ENCODE peak calls at places on chromosomes 5 and 9, in nine cellular contexts. W, Z, R, N, O, H, I, U and E are unnamed samples.

GRCh38 chr5:10745133-10745532 is 15.9 kb downstream of the DAP start:
- DNase-seq in U (no peak), W (no peak), H (no peak), O (no peak), R (no peak), Z (no peak), N (no peak), I (no peak), E (no peak)

GRCh38 chr5:135391123-135391868 is 7.7 kb downstream of the MACROH2A1 start:
- DNase-seq in Z (no peak), H (peak), R (no peak), I (no peak), O (no peak), U (no peak), W (no peak), N (no peak), E (no peak)

GRCh38 chr9:104286792-104287191 is 192.7 kb downstream of the SMC2 start:
- DNase-seq in Z (no peak), U (no peak), R (no peak), O (no peak), N (no peak), I (no peak), W (no peak), H (no peak), E (no peak)

GRCh38 chr5:73625905-73626811 is at the start of gene ARHGEF28:
- DNase-seq in W (peak), N (peak), I (peak), O (peak), H (no peak), R (peak), Z (peak), U (peak), E (peak)

GRCh38 chr5:115986358-115986757 is 24.1 kb downstream of the LVRN start:
- DNase-seq in Z (no peak), H (no peak), U (no peak), O (no peak), W (peak), I (no peak), R (no peak), N (no peak), E (no peak)

GRCh38 chr9:86958203-86958602 is 10.9 kb upstream of the GAS1 start:
- DNase-seq in N (no peak), H (no peak), I (no peak), O (no peak), R (no peak), Z (no peak), W (no peak), U (no peak), E (no peak)

GRCh38 chr9:88949961-88950340 is 41.3 kb upstream of the S1PR3 start:
- DNase-seq in O (no peak), N (no peak), R (no peak), U (no peak), H (peak), I (no peak), W (no peak), Z (no peak), E (no peak)

GRCh38 chr5:36739751-36740221 is 133.4 kb downstream of the SLC1A3 start:
- DNase-seq in N (peak), W (peak), R (no peak), U (peak), H (peak), Z (peak), I (peak), O (peak), E (peak)

GRCh38 chr5:115553082-115553481 is 8.5 kb upstream of the FEM1C start:
- DNase-seq in R (no peak), I (no peak), H (no peak), Z (no peak), O (no peak), U (no peak), W (no peak), N (no peak), E (no peak)

GRCh38 chr5:177957241-177957640 is 38.8 kb downstream of the PROP1 start:
- DNase-seq in R (no peak), W (no peak), U (no peak), H (no peak), I (no peak), O (no peak), Z (no peak), N (no peak), E (no peak)

GRCh38 chr9:91036826-91037510 is 235.3 kb downstream of the SYK start:
- DNase-seq in H (peak), U (no peak), O (peak), I (peak), W (peak), N (peak), R (peak), Z (peak), E (peak)

GRCh38 chr9:15485836-15486678 is 24.7 kb downstream of the PSIP1 start:
- DNase-seq in H (peak), R (no peak), O (no peak), Z (no peak), N (no peak), I (no peak), W (no peak), U (no peak), E (no peak)

GRCh38 chr9:115590016-115590415 is 472.1 kb upstream of the TNC start:
- DNase-seq in N (no peak), R (no peak), I (no peak), H (peak), Z (no peak), U (no peak), O (no peak), W (peak), E (no peak)

GRCh38 chr5:68834486-68834885 is 259.3 kb upstream of the SLC30A5 start:
- DNase-seq in R (no peak), W (no peak), I (no peak), U (no peak), Z (no peak), N (no peak), H (no peak), O (no peak), E (no peak)

GRCh38 chr9:90333226-90333625 is 309.4 kb downstream of the DIRAS2 start:
- DNase-seq in W (no peak), U (no peak), N (no peak), R (no peak), H (no peak), Z (no peak), O (no peak), I (no peak), E (no peak)

GRCh38 chr9:7802666-7803065 is 3.1 kb upstream of the DMAC1 start:
- DNase-seq in H (no peak), I (no peak), W (no peak), O (no peak), Z (no peak), R (no peak), U (no peak), N (no peak), E (no peak)

GRCh38 chr9:16901589-16901988 is 31.1 kb upstream of the BNC2 start:
- DNase-seq in O (no peak), W (no peak), N (no peak), I (no peak), U (no peak), Z (no peak), H (no peak), R (no peak), E (no peak)

GRCh38 chr5:71830626-71831539 is 111.8 kb downstream of the CARTPT start:
- DNase-seq in U (no peak), I (no peak), O (no peak), W (peak), R (peak), Z (no peak), H (peak), N (no peak), E (no peak)

GRCh38 chr9:73133921-73134407 is 17.7 kb upstream of the ANXA1 start:
- DNase-seq in U (peak), I (no peak), Z (no peak), N (no peak), R (no peak), O (no peak), H (no peak), W (peak), E (peak)

GRCh38 chr5:143416411-143416810 is 12.9 kb upstream of the NR3C1 start:
- DNase-seq in U (no peak), H (no peak), Z (no peak), I (no peak), O (no peak), N (no peak), W (no peak), R (no peak), E (no peak)

GRCh38 chr9:34809504-34810186 is 99.7 kb upstream of the CCL21 start:
- DNase-seq in R (no peak), U (no peak), H (peak), W (no peak), Z (peak), O (peak), N (peak), I (no peak), E (peak)

GRCh38 chr5:141343242-141343952 is at the start of gene PCDHGA3:
- DNase-seq in U (peak), W (no peak), N (no peak), I (no peak), H (peak), Z (no peak), R (no peak), O (no peak), E (peak)

GRCh38 chr5:141342773-141343172 is 856 bp upstream of the PCDHGA3 start:
- DNase-seq in H (no peak), I (no peak), R (no peak), W (no peak), U (no peak), Z (no peak), N (no peak), O (no peak), E (no peak)

GRCh38 chr5:141343953-141344463 is 379 bp downstream of the PCDHGA3 start:
- DNase-seq in W (no peak), Z (no peak), O (no peak), H (no peak), U (no peak), N (no peak), I (no peak), R (no peak), E (no peak)

GRCh38 chr5:141338538-141339306 is at the start of gene PCDHGA2:
- DNase-seq in W (no peak), H (peak), N (no peak), R (no peak), Z (no peak), I (no peak), O (no peak), U (peak), E (peak)
- TF ChIP-seq CTCF in W (no peak), H (peak), N (peak), R (no peak), Z (peak), I (no peak), O (no peak), U (peak), E (peak)

GRCh38 chr5:84249918-84250635 is 134.6 kb downstream of the EDIL3 start:
- DNase-seq in U (no peak), H (peak), W (no peak), R (no peak), O (peak), I (no peak), N (no peak), Z (no peak), E (no peak)
- TF ChIP-seq CTCF in U (no peak), H (peak), W (no peak), R (no peak), O (no peak), I (no peak), N (no peak), Z (no peak), E (no peak)

GRCh38 chr5:147234825-147235635 is at the start of gene STK32A:
- DNase-seq in Z (peak), H (no peak), O (peak), U (peak), W (peak), R (peak), N (no peak), I (no peak), E (no peak)
- TF ChIP-seq CTCF in Z (no peak), H (no peak), O (no peak), U (no peak), W (no peak), R (no peak), N (no peak), I (no peak), E (no peak)

GRCh38 chr5:131491749-131492148 is 143.3 kb downstream of the RAPGEF6 start:
- DNase-seq in I (no peak), Z (no peak), O (no peak), U (no peak), H (no peak), N (no peak), R (no peak), W (no peak), E (no peak)

GRCh38 chr5:131482556-131483088 is 152.4 kb downstream of the RAPGEF6 start:
- DNase-seq in U (no peak), H (no peak), Z (no peak), W (no peak), R (no peak), O (no peak), I (no peak), N (no peak), E (no peak)

DNA sequence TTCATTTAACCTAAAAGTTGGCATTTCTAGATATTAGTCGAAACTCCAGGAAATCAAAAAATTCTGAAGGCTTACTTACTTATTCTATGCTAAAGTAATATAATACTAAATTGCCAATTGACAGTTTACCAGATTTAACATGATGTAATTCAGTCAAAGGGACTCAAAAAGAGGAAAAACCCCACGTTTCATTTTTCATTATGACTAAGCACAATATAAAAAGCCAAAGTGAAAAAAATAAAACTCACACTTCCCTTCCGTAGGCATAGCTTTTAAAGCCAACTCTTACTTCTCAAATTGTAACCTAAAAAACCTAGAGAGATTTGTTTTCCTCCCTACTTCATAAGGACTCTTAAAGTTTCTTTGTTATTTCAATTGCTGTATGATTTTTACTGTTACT is 146.6 kb downstream of the RAPGEF6 start:
- DNase-seq in O (no peak), I (no peak), Z (no peak), R (no peak), U (peak), N (peak), H (no peak), W (no peak), E (peak)
- TF ChIP-seq CTCF in O (no peak), I (no peak), Z (no peak), R (no peak), U (no peak), N (no peak), H (no peak), W (no peak), E (no peak)

GRCh38 chr5:151048526-151048925 is 28.1 kb downstream of the GPX3 start:
- DNase-seq in Z (peak), W (peak), I (no peak), U (no peak), R (no peak), H (no peak), O (no peak), N (no peak), E (no peak)
- TF ChIP-seq CTCF in Z (peak), W (peak), I (no peak), U (no peak), R (no peak), H (peak), O (no peak), N (peak), E (no peak)

DNA sequence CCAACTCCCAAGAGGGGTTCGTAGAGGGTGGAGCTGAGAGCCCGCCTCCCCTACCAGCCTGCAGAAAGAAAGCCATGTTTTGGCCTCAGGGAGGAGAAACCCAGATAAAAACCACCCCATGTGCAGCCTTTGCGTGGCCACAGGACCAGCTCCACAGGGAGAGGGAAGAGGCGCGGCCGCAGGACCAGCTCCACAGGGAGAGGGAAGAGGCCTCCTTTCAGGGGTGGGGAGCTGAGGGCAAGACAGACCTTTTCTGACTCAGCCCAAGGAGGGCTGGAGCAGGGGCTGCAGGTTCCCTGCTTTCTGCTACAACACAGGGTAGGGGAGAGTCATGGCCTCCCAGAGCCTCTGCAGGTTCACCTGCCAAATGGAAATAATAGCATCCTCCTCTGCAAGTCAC is 37.6 kb upstream of the KCNMB1 start:
- DNase-seq in O (no peak), W (no peak), N (no peak), Z (no peak), U (no peak), H (no peak), I (no peak), R (no peak), E (no peak)
- TF ChIP-seq CTCF in O (no peak), W (no peak), N (no peak), Z (no peak), U (no peak), H (no peak), I (no peak), R (no peak), E (no peak)

GRCh38 chr5:31029925-31030324 is 163.6 kb upstream of the CDH6 start:
- DNase-seq in N (no peak), U (no peak), W (no peak), R (no peak), O (no peak), Z (peak), H (no peak), I (no peak), E (no peak)
- TF ChIP-seq CTCF in N (peak), U (no peak), W (no peak), R (no peak), O (no peak), Z (peak), H (no peak), I (no peak), E (no peak)

DNA sequence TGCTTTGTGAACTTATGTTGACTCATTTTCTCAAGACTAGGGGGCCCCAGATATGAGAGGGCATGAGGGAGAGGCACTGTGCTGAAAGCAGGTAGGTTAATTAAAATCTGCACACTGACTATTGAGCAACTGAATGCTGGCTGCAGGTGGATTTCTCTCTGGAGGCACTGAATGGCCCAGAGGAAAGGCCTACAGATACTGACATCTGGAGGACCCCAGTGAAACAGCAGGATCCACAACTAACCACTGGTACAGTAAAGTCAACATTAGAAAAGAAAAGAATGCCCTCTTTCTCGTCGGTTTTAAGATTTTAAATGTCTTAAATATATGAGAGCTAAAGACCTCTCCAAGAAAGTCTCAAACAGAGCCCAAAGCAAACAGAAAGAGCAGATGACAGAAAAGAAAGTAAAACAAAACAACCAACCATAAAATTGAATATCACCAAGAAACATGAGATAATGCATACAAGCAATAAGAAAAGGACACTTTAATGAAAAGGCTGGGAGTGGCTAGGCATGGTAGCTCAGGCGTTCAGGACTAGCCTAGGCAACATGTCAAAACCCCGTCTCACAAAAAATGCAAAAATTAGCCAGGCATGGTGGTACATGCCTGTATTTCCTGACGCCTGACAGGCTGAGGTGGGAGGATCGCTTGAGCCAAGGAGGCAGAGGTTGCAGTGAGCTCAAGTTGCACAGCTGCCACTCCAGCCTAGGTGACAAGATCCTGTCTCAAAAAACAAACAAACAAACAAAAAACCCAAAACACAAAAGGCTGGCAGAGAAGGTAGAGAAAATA is 43.3 kb downstream of the PUM3 start:
- DNase-seq in R (no peak), W (no peak), U (no peak), I (no peak), O (peak), Z (no peak), H (no peak), N (no peak), E (no peak)
- TF ChIP-seq CTCF in R (no peak), W (no peak), U (no peak), I (no peak), O (no peak), Z (peak), H (peak), N (no peak), E (no peak)

GRCh38 chr9:129460323-129461261 is 160.3 kb downstream of the C9orf50 start:
- DNase-seq in U (peak), H (peak), Z (peak), I (peak), O (peak), N (peak), R (peak), W (peak), E (peak)
- TF ChIP-seq CTCF in U (no peak), H (peak), Z (no peak), I (no peak), O (no peak), N (peak), R (no peak), W (no peak), E (no peak)